ENCODE peak calls at places on chromosomes 11 and 22, in five cellular contexts. One of them, this sample, is unnamed.
A peak's percentile ranks its signal among the peaks of the same experiment; 100 is the strongest.

GRCh38 chr22:38674888-38675287 is 6.9 kb upstream of the TOMM22 start:
- DNase-seq in pancreas: no peak
- DNase-seq in HAP-1: no peak
- DNase-seq in substantia nigra: peak; percentile 42
- DNase-seq in LoVo: no peak
- DNase-seq in this sample: no peak

GRCh38 chr11:96091476-96091875 is 167.6 kb upstream of the MTMR2 start:
- DNase-seq in substantia nigra: no peak
- DNase-seq in HAP-1: no peak
- DNase-seq in pancreas: no peak
- DNase-seq in LoVo: no peak
- DNase-seq in this sample: no peak

GRCh38 chr22:27801616-27802388 is at the start of gene MN1:
- DNase-seq in LoVo: no peak
- DNase-seq in substantia nigra: peak; percentile 64
- DNase-seq in pancreas: peak; percentile 75
- DNase-seq in HAP-1: peak; percentile 54
- DNase-seq in this sample: no peak

GRCh38 chr11:69530278-69531070 is 49.0 kb downstream of the LINC01488 start:
- DNase-seq in LoVo: no peak
- DNase-seq in substantia nigra: no peak
- DNase-seq in HAP-1: no peak
- DNase-seq in pancreas: no peak
- DNase-seq in this sample: no peak

GRCh38 chr11:75024764-75025211 is 36.1 kb downstream of the NEU3 start:
- DNase-seq in pancreas: no peak
- DNase-seq in substantia nigra: peak; percentile 18
- DNase-seq in HAP-1: no peak
- DNase-seq in LoVo: no peak
- DNase-seq in this sample: no peak

GRCh38 chr11:128904872-128905344 is 13.8 kb downstream of the KCNJ5 start:
- DNase-seq in LoVo: peak; percentile 50
- DNase-seq in pancreas: peak; percentile 80
- DNase-seq in HAP-1: peak; percentile 43
- DNase-seq in substantia nigra: no peak
- DNase-seq in this sample: peak; percentile 41

GRCh38 chr11:94775576-94776327 is 7.6 kb downstream of the AMOTL1 start:
- DNase-seq in substantia nigra: no peak
- DNase-seq in HAP-1: no peak
- DNase-seq in pancreas: no peak
- DNase-seq in LoVo: no peak
- DNase-seq in this sample: peak; percentile 52

GRCh38 chr11:27100534-27100933 is 59.9 kb downstream of the BBOX1 start:
- DNase-seq in pancreas: no peak
- DNase-seq in HAP-1: no peak
- DNase-seq in LoVo: no peak
- DNase-seq in substantia nigra: no peak
- DNase-seq in this sample: no peak

GRCh38 chr11:34356130-34356529 is 1.7 kb downstream of the ABTB2 start:
- DNase-seq in substantia nigra: no peak
- DNase-seq in HAP-1: no peak
- DNase-seq in pancreas: no peak
- DNase-seq in LoVo: no peak
- DNase-seq in this sample: no peak

GRCh38 chr11:115527534-115528125 is 23.4 kb upstream of the CADM1 start:
- DNase-seq in substantia nigra: no peak
- DNase-seq in LoVo: no peak
- DNase-seq in pancreas: no peak
- DNase-seq in HAP-1: no peak
- DNase-seq in this sample: peak; percentile 81

GRCh38 chr22:46267431-46268279 is at the start of gene TTC38:
- DNase-seq in substantia nigra: peak; percentile 80
- DNase-seq in HAP-1: peak; percentile 87
- DNase-seq in pancreas: peak; percentile 97
- DNase-seq in LoVo: peak; percentile 94
- DNase-seq in this sample: no peak

GRCh38 chr11:44005076-44005800 is 42.5 kb upstream of the ACCSL start:
- DNase-seq in LoVo: no peak
- DNase-seq in HAP-1: no peak
- DNase-seq in pancreas: no peak
- DNase-seq in substantia nigra: no peak
- DNase-seq in this sample: no peak

GRCh38 chr11:123707606-123708205 is 33.8 kb downstream of the ZNF202 start:
- DNase-seq in HAP-1: peak; percentile 61
- DNase-seq in pancreas: no peak
- DNase-seq in substantia nigra: peak; percentile 15
- DNase-seq in LoVo: peak; percentile 69
- DNase-seq in this sample: peak; percentile 3

GRCh38 chr11:113376156-113376555 is 11.4 kb upstream of the ANKK1 start:
- DNase-seq in LoVo: no peak
- DNase-seq in pancreas: no peak
- DNase-seq in substantia nigra: no peak
- DNase-seq in HAP-1: no peak
- DNase-seq in this sample: no peak

GRCh38 chr11:116454020-116454645 is 318.7 kb downstream of the BUD13 start:
- DNase-seq in pancreas: no peak
- DNase-seq in HAP-1: peak; percentile 40
- DNase-seq in LoVo: peak; percentile 48
- DNase-seq in substantia nigra: peak; percentile 9
- DNase-seq in this sample: peak; percentile 26

GRCh38 chr11:129973068-129973467 is 29.6 kb downstream of the PRDM10 start:
- DNase-seq in HAP-1: no peak
- DNase-seq in substantia nigra: no peak
- DNase-seq in pancreas: no peak
- DNase-seq in LoVo: no peak
- DNase-seq in this sample: no peak

GRCh38 chr22:33569547-33569946 is 350.7 kb downstream of the LARGE1 start:
- DNase-seq in LoVo: no peak
- DNase-seq in HAP-1: no peak
- DNase-seq in pancreas: no peak
- DNase-seq in substantia nigra: no peak
- DNase-seq in this sample: no peak

This sample was measured in NCI-H510A.